ENCODE peak calls at places on chromosomes 1 and 21, in nine cellular contexts. One of them, this sample, is unnamed.

GRCh38 chr1:56409112-56409691 is 170.2 kb downstream of the PLPP3 start:
- DNase-seq in lung: peak; percentile 44
- DNase-seq in astrocyte of the cerebellum: no peak
- DNase-seq in OCI-LY7: peak; percentile 51
- DNase-seq in GM10248: peak; percentile 40
- DNase-seq in cardiac muscle cell: no peak
- DNase-seq in K562: peak; percentile 27
- DNase-seq in astrocyte: no peak
- DNase-seq in MCF 10A: peak; percentile 47
- DNase-seq in this sample: no peak

GRCh38 chr1:47761974-47762373 is 235.2 kb downstream of the TRABD2B start:
- DNase-seq in lung: no peak
- DNase-seq in astrocyte of the cerebellum: no peak
- DNase-seq in OCI-LY7: no peak
- DNase-seq in GM10248: no peak
- DNase-seq in cardiac muscle cell: no peak
- DNase-seq in K562: no peak
- DNase-seq in astrocyte: no peak
- DNase-seq in MCF 10A: no peak
- DNase-seq in this sample: no peak

GRCh38 chr21:44984428-44984791 is 44.6 kb downstream of the SLX9 start:
- DNase-seq in lung: no peak
- DNase-seq in astrocyte of the cerebellum: no peak
- DNase-seq in OCI-LY7: no peak
- DNase-seq in GM10248: no peak
- DNase-seq in cardiac muscle cell: no peak
- DNase-seq in K562: no peak
- DNase-seq in astrocyte: no peak
- DNase-seq in MCF 10A: no peak
- DNase-seq in this sample: no peak

GRCh38 chr1:104182251-104182650 is 432.6 kb downstream of the AMY1C start:
- DNase-seq in lung: no peak
- DNase-seq in astrocyte of the cerebellum: no peak
- DNase-seq in OCI-LY7: no peak
- DNase-seq in GM10248: no peak
- DNase-seq in cardiac muscle cell: no peak
- DNase-seq in K562: no peak
- DNase-seq in astrocyte: no peak
- DNase-seq in MCF 10A: no peak
- DNase-seq in this sample: no peak

GRCh38 chr1:224733021-224733911 is 117.1 kb downstream of the CNIH3 start:
- DNase-seq in lung: no peak
- DNase-seq in astrocyte of the cerebellum: no peak
- DNase-seq in OCI-LY7: no peak
- DNase-seq in GM10248: peak; percentile 66
- DNase-seq in cardiac muscle cell: peak; percentile 47
- DNase-seq in K562: no peak
- DNase-seq in astrocyte: peak; percentile 37
- DNase-seq in MCF 10A: no peak
- DNase-seq in this sample: no peak

GRCh38 chr1:8473892-8474300 is 156.0 kb downstream of the SLC45A1 start:
- DNase-seq in lung: no peak
- DNase-seq in astrocyte of the cerebellum: no peak
- DNase-seq in OCI-LY7: no peak
- DNase-seq in GM10248: no peak
- DNase-seq in cardiac muscle cell: no peak
- DNase-seq in K562: no peak
- DNase-seq in astrocyte: no peak
- DNase-seq in MCF 10A: no peak
- DNase-seq in this sample: no peak

GRCh38 chr1:12462586-12462985 is 155.4 kb downstream of the DHRS3 start:
- DNase-seq in lung: no peak
- DNase-seq in astrocyte of the cerebellum: no peak
- DNase-seq in OCI-LY7: no peak
- DNase-seq in GM10248: no peak
- DNase-seq in cardiac muscle cell: no peak
- DNase-seq in K562: no peak
- DNase-seq in astrocyte: no peak
- DNase-seq in MCF 10A: no peak
- DNase-seq in this sample: no peak

GRCh38 chr1:205357567-205357966 is 845 bp upstream of the KLHDC8A start:
- DNase-seq in lung: no peak
- DNase-seq in astrocyte of the cerebellum: no peak
- DNase-seq in OCI-LY7: no peak
- DNase-seq in GM10248: no peak
- DNase-seq in cardiac muscle cell: no peak
- DNase-seq in K562: no peak
- DNase-seq in astrocyte: no peak
- DNase-seq in MCF 10A: no peak
- DNase-seq in this sample: no peak

GRCh38 chr1:84782311-84782771 is 92.1 kb upstream of the SSX2IP start:
- DNase-seq in lung: peak; percentile 56
- DNase-seq in astrocyte of the cerebellum: no peak
- DNase-seq in OCI-LY7: peak; percentile 72
- DNase-seq in GM10248: peak; percentile 82
- DNase-seq in cardiac muscle cell: peak; percentile 77
- DNase-seq in K562: peak; percentile 90
- DNase-seq in astrocyte: peak; percentile 33
- DNase-seq in MCF 10A: peak; percentile 58
- DNase-seq in this sample: no peak

GRCh38 chr1:204633665-204634064 is 51.9 kb downstream of the LRRN2 start:
- DNase-seq in lung: no peak
- DNase-seq in astrocyte of the cerebellum: no peak
- DNase-seq in OCI-LY7: no peak
- DNase-seq in GM10248: no peak
- DNase-seq in cardiac muscle cell: peak; percentile 10
- DNase-seq in K562: no peak
- DNase-seq in astrocyte: no peak
- DNase-seq in MCF 10A: no peak
- DNase-seq in this sample: no peak

GRCh38 chr1:151680812-151681211 is 35.8 kb downstream of the CELF3 start:
- DNase-seq in lung: no peak
- DNase-seq in astrocyte of the cerebellum: peak; percentile 68
- DNase-seq in OCI-LY7: no peak
- DNase-seq in GM10248: no peak
- DNase-seq in cardiac muscle cell: peak; percentile 82
- DNase-seq in K562: no peak
- DNase-seq in astrocyte: peak; percentile 92
- DNase-seq in MCF 10A: peak; percentile 80
- DNase-seq in this sample: no peak

GRCh38 chr1:232308616-232309015 is 321.3 kb downstream of the SIPA1L2 start:
- DNase-seq in lung: no peak
- DNase-seq in astrocyte of the cerebellum: no peak
- DNase-seq in OCI-LY7: no peak
- DNase-seq in GM10248: no peak
- DNase-seq in cardiac muscle cell: no peak
- DNase-seq in K562: no peak
- DNase-seq in astrocyte: no peak
- DNase-seq in MCF 10A: no peak
- DNase-seq in this sample: no peak

GRCh38 chr1:232305020-232305419 is 324.9 kb downstream of the SIPA1L2 start:
- DNase-seq in lung: peak; percentile 72
- DNase-seq in astrocyte of the cerebellum: no peak
- DNase-seq in OCI-LY7: no peak
- DNase-seq in GM10248: no peak
- DNase-seq in cardiac muscle cell: no peak
- DNase-seq in K562: no peak
- DNase-seq in astrocyte: no peak
- DNase-seq in MCF 10A: peak; percentile 50
- DNase-seq in this sample: no peak

GRCh38 chr1:232307299-232307698 is 322.6 kb downstream of the SIPA1L2 start:
- DNase-seq in lung: no peak
- DNase-seq in astrocyte of the cerebellum: no peak
- DNase-seq in OCI-LY7: no peak
- DNase-seq in GM10248: no peak
- DNase-seq in cardiac muscle cell: no peak
- DNase-seq in K562: no peak
- DNase-seq in astrocyte: no peak
- DNase-seq in MCF 10A: no peak
- DNase-seq in this sample: no peak

GRCh38 chr1:232303221-232303620 is 326.7 kb downstream of the SIPA1L2 start:
- DNase-seq in lung: no peak
- DNase-seq in astrocyte of the cerebellum: no peak
- DNase-seq in OCI-LY7: no peak
- DNase-seq in GM10248: no peak
- DNase-seq in cardiac muscle cell: no peak
- DNase-seq in K562: no peak
- DNase-seq in astrocyte: peak; percentile 6
- DNase-seq in MCF 10A: no peak
- DNase-seq in this sample: no peak

DNA sequence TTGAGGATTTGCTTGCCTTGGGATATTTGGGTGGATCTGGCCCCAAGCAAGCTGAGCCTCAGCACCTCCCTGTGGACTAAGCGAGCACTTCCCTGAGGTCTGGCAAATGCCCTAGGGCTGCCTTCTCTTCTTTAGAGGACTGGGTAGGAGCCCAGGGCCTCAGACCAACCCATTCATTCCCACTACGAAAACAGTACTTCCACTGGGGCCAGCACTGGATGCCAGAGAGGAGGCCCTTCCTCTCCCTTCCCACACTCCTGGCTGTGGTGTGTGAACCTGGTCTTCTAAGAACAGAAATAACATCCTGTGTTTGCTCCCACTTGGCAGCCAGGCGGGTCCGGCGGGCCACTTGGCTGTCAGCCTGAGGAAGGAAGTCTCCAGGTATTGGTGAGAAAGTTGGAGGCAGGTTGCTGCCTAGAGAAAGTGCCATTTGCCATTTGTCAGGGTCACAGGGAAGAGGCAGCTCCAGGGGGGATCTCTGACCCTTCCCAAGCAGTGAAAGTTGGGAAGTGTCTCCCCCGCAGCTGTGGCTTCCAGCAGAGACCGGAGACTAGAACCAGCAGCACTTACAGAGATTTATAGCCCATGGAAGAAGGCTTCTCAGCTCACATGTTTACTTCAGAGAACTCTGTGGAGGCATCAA is 323.5 kb downstream of the SIPA1L2 start:
- DNase-seq in lung: peak; percentile 58
- DNase-seq in astrocyte of the cerebellum: no peak
- DNase-seq in OCI-LY7: no peak
- DNase-seq in GM10248: no peak
- DNase-seq in cardiac muscle cell: peak; percentile 53
- DNase-seq in K562: no peak
- DNase-seq in astrocyte: no peak
- DNase-seq in MCF 10A: peak; percentile 42
- DNase-seq in this sample: peak; percentile 91
- TF ChIP-seq CTCF in lung: no peak
- TF ChIP-seq CTCF in astrocyte of the cerebellum: no peak
- TF ChIP-seq CTCF in OCI-LY7: no peak
- TF ChIP-seq CTCF in GM10248: no peak
- TF ChIP-seq CTCF in cardiac muscle cell: peak; percentile 39
- TF ChIP-seq CTCF in K562: no peak
- TF ChIP-seq CTCF in astrocyte: no peak
- TF ChIP-seq CTCF in MCF 10A: peak; percentile 17
- TF ChIP-seq CTCF in this sample: no peak

GRCh38 chr1:99062192-99062591 is 57.5 kb upstream of the PLPPR5 start:
- DNase-seq in lung: no peak
- DNase-seq in astrocyte of the cerebellum: no peak
- DNase-seq in OCI-LY7: no peak
- DNase-seq in GM10248: no peak
- DNase-seq in cardiac muscle cell: no peak
- DNase-seq in K562: no peak
- DNase-seq in astrocyte: no peak
- DNase-seq in MCF 10A: no peak
- DNase-seq in this sample: no peak
- TF ChIP-seq CTCF in lung: no peak
- TF ChIP-seq CTCF in astrocyte of the cerebellum: no peak
- TF ChIP-seq CTCF in OCI-LY7: no peak
- TF ChIP-seq CTCF in GM10248: no peak
- TF ChIP-seq CTCF in cardiac muscle cell: no peak
- TF ChIP-seq CTCF in K562: no peak
- TF ChIP-seq CTCF in astrocyte: no peak
- TF ChIP-seq CTCF in MCF 10A: no peak
- TF ChIP-seq CTCF in this sample: no peak

DNA sequence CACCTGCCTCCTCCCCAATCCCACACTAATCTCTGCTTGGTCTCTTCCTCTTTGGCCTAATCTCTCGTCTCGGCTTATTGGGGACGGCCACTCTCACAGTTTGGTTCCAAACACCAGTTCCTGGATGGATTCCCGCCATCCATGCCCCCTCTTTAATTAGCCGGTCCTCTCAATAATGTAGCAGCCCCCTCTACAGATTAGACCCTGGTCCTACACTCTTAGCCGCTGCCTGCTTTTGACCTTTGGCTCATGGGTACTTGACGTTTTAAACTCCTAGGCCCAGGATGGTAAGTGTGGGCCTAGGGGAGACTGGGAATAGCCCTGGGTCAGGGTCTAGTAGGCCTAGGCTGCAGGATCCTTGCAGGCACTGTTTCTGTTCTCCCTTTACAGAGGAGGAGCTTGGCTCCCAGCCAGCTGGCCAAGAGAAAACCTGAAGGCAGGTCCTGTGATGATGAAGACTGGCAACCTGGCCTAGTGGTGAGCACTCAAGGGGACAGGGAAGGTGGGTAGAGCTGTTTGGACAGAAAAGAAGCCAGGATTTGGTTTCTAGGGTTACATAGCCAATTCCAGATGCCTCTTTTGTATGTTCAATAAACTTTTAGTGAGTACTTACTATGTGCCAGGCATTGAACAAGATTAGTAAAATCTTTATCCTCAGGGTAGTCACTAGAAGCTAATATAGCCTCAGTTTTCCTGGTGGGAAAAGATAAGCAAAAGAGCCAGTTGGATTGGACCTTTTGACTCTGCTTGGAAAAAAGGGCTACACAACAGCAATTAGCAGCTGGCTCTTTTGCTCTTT is 758 bp downstream of the RAD54L start:
- DNase-seq in lung: no peak
- DNase-seq in astrocyte of the cerebellum: no peak
- DNase-seq in OCI-LY7: peak; percentile 73
- DNase-seq in GM10248: peak; percentile 24
- DNase-seq in cardiac muscle cell: no peak
- DNase-seq in K562: peak; percentile 73
- DNase-seq in astrocyte: no peak
- DNase-seq in MCF 10A: peak; percentile 82
- DNase-seq in this sample: no peak
- TF ChIP-seq CTCF in lung: no peak
- TF ChIP-seq CTCF in astrocyte of the cerebellum: no peak
- TF ChIP-seq CTCF in OCI-LY7: peak; percentile 78
- TF ChIP-seq CTCF in GM10248: no peak
- TF ChIP-seq CTCF in cardiac muscle cell: no peak
- TF ChIP-seq CTCF in K562: peak; percentile 47
- TF ChIP-seq CTCF in astrocyte: no peak
- TF ChIP-seq CTCF in MCF 10A: no peak
- TF ChIP-seq CTCF in this sample: no peak

GRCh38 chr21:35437941-35438340 is 388.8 kb upstream of the RUNX1 start:
- DNase-seq in lung: no peak
- DNase-seq in astrocyte of the cerebellum: no peak
- DNase-seq in OCI-LY7: no peak
- DNase-seq in GM10248: no peak
- DNase-seq in cardiac muscle cell: no peak
- DNase-seq in K562: no peak
- DNase-seq in astrocyte: no peak
- DNase-seq in MCF 10A: no peak
- DNase-seq in this sample: no peak

GRCh38 chr21:35441868-35442582 is 392.9 kb upstream of the RUNX1 start:
- DNase-seq in lung: no peak
- DNase-seq in astrocyte of the cerebellum: no peak
- DNase-seq in OCI-LY7: no peak
- DNase-seq in GM10248: no peak
- DNase-seq in cardiac muscle cell: no peak
- DNase-seq in K562: no peak
- DNase-seq in astrocyte: no peak
- DNase-seq in MCF 10A: no peak
- DNase-seq in this sample: no peak

GRCh38 chr21:35438643-35439404 is 389.7 kb upstream of the RUNX1 start:
- DNase-seq in lung: no peak
- DNase-seq in astrocyte of the cerebellum: no peak
- DNase-seq in OCI-LY7: no peak
- DNase-seq in GM10248: peak; percentile 31
- DNase-seq in cardiac muscle cell: peak; percentile 39
- DNase-seq in K562: no peak
- DNase-seq in astrocyte: peak; percentile 16
- DNase-seq in MCF 10A: no peak
- DNase-seq in this sample: no peak

GRCh38 chr21:35436899-35437298 is 387.8 kb upstream of the RUNX1 start:
- DNase-seq in lung: no peak
- DNase-seq in astrocyte of the cerebellum: no peak
- DNase-seq in OCI-LY7: peak; percentile 4
- DNase-seq in GM10248: no peak
- DNase-seq in cardiac muscle cell: no peak
- DNase-seq in K562: peak; percentile 25
- DNase-seq in astrocyte: no peak
- DNase-seq in MCF 10A: peak; percentile 23
- DNase-seq in this sample: no peak
- TF ChIP-seq CTCF in lung: no peak
- TF ChIP-seq CTCF in astrocyte of the cerebellum: no peak
- TF ChIP-seq CTCF in OCI-LY7: peak; percentile 53
- TF ChIP-seq CTCF in GM10248: no peak
- TF ChIP-seq CTCF in cardiac muscle cell: no peak
- TF ChIP-seq CTCF in K562: peak; percentile 19
- TF ChIP-seq CTCF in astrocyte: no peak
- TF ChIP-seq CTCF in MCF 10A: peak; percentile 24
- TF ChIP-seq CTCF in this sample: no peak

This sample was measured in vagina.